ENCODE peak calls at places on chromosomes 6 and 20, in six cellular contexts. O, H, C, G, X and E are unnamed samples.

GRCh38 chr6:52975580-52975979 is 19.5 kb downstream of the GSTA4 start:
- DNase-seq in O (no peak), H (no peak), C (no peak), G (no peak), X (peak), E (no peak)

GRCh38 chr6:166087246-166087645 is 80.4 kb downstream of the TBXT start:
- DNase-seq in O (no peak), H (no peak), C (no peak), G (no peak), X (no peak), E (no peak)

GRCh38 chr6:8110117-8110721 is 7.9 kb upstream of the EEF1E1 start:
- DNase-seq in O (no peak), H (no peak), C (no peak), G (no peak), X (no peak), E (no peak)

GRCh38 chr6:72622094-72622540 is 253 bp downstream of the KCNQ5 start:
- DNase-seq in O (peak), H (peak), C (peak), G (peak), X (no peak), E (peak)

GRCh38 chr6:46184114-46184513 is 13.3 kb upstream of the ENPP5 start:
- DNase-seq in O (no peak), H (no peak), C (no peak), G (no peak), X (peak), E (no peak)

GRCh38 chr20:44946266-44946852 is 13.8 kb downstream of the TOMM34 start:
- DNase-seq in O (no peak), H (no peak), C (no peak), G (no peak), X (no peak), E (no peak)

GRCh38 chr6:162442675-162443074 is 284.9 kb downstream of the PRKN start:
- DNase-seq in O (peak), H (no peak), C (peak), G (no peak), X (no peak), E (peak)

GRCh38 chr6:164216368-164216767 is 801.9 kb downstream of the QKI start:
- DNase-seq in O (no peak), H (no peak), C (peak), G (no peak), X (no peak), E (peak)

GRCh38 chr20:39421571-39422099 is 459.5 kb downstream of the DHX35 start:
- DNase-seq in O (no peak), H (no peak), C (no peak), G (no peak), X (no peak), E (no peak)

GRCh38 chr6:1393641-1394283 is 4.4 kb downstream of the FOXF2 start:
- DNase-seq in O (no peak), H (no peak), C (no peak), G (no peak), X (no peak), E (no peak)

GRCh38 chr6:42901538-42901957 is 14.3 kb upstream of the PTCRA start:
- DNase-seq in O (peak), H (peak), C (peak), G (peak), X (peak), E (peak)

GRCh38 chr6:163338671-163339405 is 75.7 kb upstream of the QKI start:
- DNase-seq in O (no peak), H (no peak), C (no peak), G (peak), X (peak), E (peak)

GRCh38 chr6:104887350-104887749 is 27.6 kb upstream of the HACE1 start:
- DNase-seq in O (peak), H (no peak), C (no peak), G (no peak), X (peak), E (peak)

GRCh38 chr6:109318328-109318876 is 63.9 kb downstream of the CD164 start:
- DNase-seq in O (no peak), H (no peak), C (no peak), G (no peak), X (no peak), E (no peak)

GRCh38 chr6:156778615-156779205 is 1.5 kb downstream of the ARID1B start:
- DNase-seq in O (peak), H (no peak), C (peak), G (peak), X (peak), E (peak)

GRCh38 chr20:51549474-51549873 is 7.0 kb upstream of the NFATC2 start:
- DNase-seq in O (no peak), H (no peak), C (no peak), G (no peak), X (no peak), E (no peak)

GRCh38 chr6:169173532-169174268 is 79.9 kb downstream of the THBS2 start:
- DNase-seq in O (no peak), H (no peak), C (no peak), G (no peak), X (peak), E (no peak)

GRCh38 chr20:9478801-9479200 is 35.6 kb upstream of the LAMP5 start:
- DNase-seq in O (no peak), H (no peak), C (no peak), G (no peak), X (no peak), E (no peak)

GRCh38 chr6:35736982-35737412 is at the start of gene ARMC12:
- DNase-seq in O (no peak), H (no peak), C (no peak), G (no peak), X (no peak), E (no peak)

GRCh38 chr6:110566346-110567125 is 90.1 kb upstream of the SLC22A16 start:
- DNase-seq in O (no peak), H (no peak), C (no peak), G (peak), X (no peak), E (no peak)

GRCh38 chr20:41138217-41138526 is 829 bp downstream of the PLCG1 start:
- DNase-seq in O (no peak), H (no peak), C (no peak), G (no peak), X (peak), E (no peak)

GRCh38 chr6:91063362-91063761 is 476.5 kb upstream of the MAP3K7 start:
- DNase-seq in O (no peak), H (no peak), C (no peak), G (no peak), X (no peak), E (no peak)

GRCh38 chr20:23112595-23112994 is 26.5 kb upstream of the CD93 start:
- DNase-seq in O (no peak), H (no peak), C (no peak), G (no peak), X (no peak), E (peak)

GRCh38 chr6:114712129-114712662 is 369.4 kb upstream of the HS3ST5 start:
- DNase-seq in O (no peak), H (no peak), C (no peak), G (no peak), X (no peak), E (no peak)

GRCh38 chr6:52512199-52512598 is 64.7 kb downstream of the TRAM2 start:
- DNase-seq in O (no peak), H (no peak), C (no peak), G (peak), X (peak), E (no peak)

GRCh38 chr20:50521221-50521642 is 11.0 kb downstream of the PTPN1 start:
- DNase-seq in O (no peak), H (no peak), C (no peak), G (no peak), X (no peak), E (no peak)

GRCh38 chr6:9295641-9296040 is 860.3 kb upstream of the SLC35B3 start:
- DNase-seq in O (no peak), H (no peak), C (no peak), G (no peak), X (no peak), E (no peak)

GRCh38 chr6:166932116-166932515 is 24.2 kb downstream of the RNASET2 start:
- DNase-seq in O (no peak), H (no peak), C (no peak), G (no peak), X (no peak), E (no peak)

GRCh38 chr6:101435028-101435427 is 41.5 kb downstream of the GRIK2 start:
- DNase-seq in O (no peak), H (no peak), C (no peak), G (no peak), X (no peak), E (no peak)

GRCh38 chr6:168320661-168321060 is 1.1 kb upstream of the DACT2 start:
- DNase-seq in O (no peak), H (no peak), C (no peak), G (no peak), X (no peak), E (no peak)

GRCh38 chr20:63133481-63134091 is 82.3 kb downstream of the YTHDF1 start:
- DNase-seq in O (no peak), H (no peak), C (no peak), G (no peak), X (no peak), E (no peak)

GRCh38 chr6:136566007-136566487 is 15.8 kb upstream of the MAP7 start:
- DNase-seq in O (no peak), H (no peak), C (no peak), G (peak), X (no peak), E (no peak)

GRCh38 chr6:83708546-83708969 is 343 bp downstream of the SNAP91 start:
- DNase-seq in O (peak), H (no peak), C (no peak), G (no peak), X (no peak), E (no peak)

GRCh38 chr6:83592770-83593394 is 80.5 kb downstream of the PRSS35 start:
- DNase-seq in O (peak), H (no peak), C (no peak), G (no peak), X (peak), E (peak)

GRCh38 chr6:170286246-170286933 is 4.5 kb downstream of the DLL1 start:
- DNase-seq in O (no peak), H (no peak), C (peak), G (peak), X (no peak), E (no peak)

GRCh38 chr6:21742238-21742660 is 148.7 kb downstream of the SOX4 start:
- DNase-seq in O (no peak), H (no peak), C (peak), G (no peak), X (peak), E (no peak)

GRCh38 chr6:98583506-98583905 is 250.9 kb upstream of the POU3F2 start:
- DNase-seq in O (no peak), H (no peak), C (no peak), G (no peak), X (no peak), E (no peak)

GRCh38 chr20:45109634-45110033 is 5.3 kb downstream of the WFDC5 start:
- DNase-seq in O (no peak), H (no peak), C (no peak), G (no peak), X (no peak), E (no peak)